ENCODE peak calls at places on chromosomes 11 and 22, in six cellular contexts. T, I, N, Y, F and P are unnamed samples.

GRCh38 chr11:105923814-105924213 is 98.2 kb downstream of the MSANTD4 start:
- DNase-seq in T (no peak), F (no peak), Y (no peak), I (no peak), N (no peak), P (no peak)

GRCh38 chr22:33853200-33854097 is 66.8 kb downstream of the LARGE1 start:
- DNase-seq in I (no peak), Y (no peak), T (peak; percentile 78), N (no peak), F (no peak), P (peak; percentile 39)

GRCh38 chr22:37557321-37558001 is 2.8 kb upstream of the CDC42EP1 start:
- DNase-seq in N (no peak), I (no peak), T (peak; percentile 76), F (no peak), Y (no peak), P (no peak)

GRCh38 chr11:121525376-121525775 is 72.6 kb upstream of the SORL1-AS1 start:
- DNase-seq in N (no peak), F (no peak), Y (no peak), T (no peak), I (no peak), P (no peak)

GRCh38 chr22:46321387-46321775 is 14.1 kb upstream of the TRMU start:
- DNase-seq in I (no peak), N (no peak), F (no peak), T (no peak), Y (no peak), P (no peak)

GRCh38 chr11:108405706-108406105 is 61.6 kb downstream of the C11orf65 start:
- DNase-seq in F (no peak), T (no peak), I (no peak), N (no peak), Y (no peak), P (no peak)

GRCh38 chr22:49356428-49356827 is 471.2 kb downstream of the BRD1 start:
- DNase-seq in N (no peak), I (no peak), Y (no peak), F (no peak), T (peak; percentile 2), P (no peak)

GRCh38 chr11:25769287-25769686 is 562.6 kb upstream of the ANO3 start:
- DNase-seq in N (no peak), T (no peak), I (no peak), F (no peak), Y (no peak), P (no peak)

GRCh38 chr11:118012083-118012669 is 26.0 kb downstream of the IL10RA start:
- DNase-seq in T (no peak), F (no peak), Y (no peak), I (no peak), N (no peak), P (no peak)

GRCh38 chr11:8729837-8730696 is 47.5 kb downstream of the RPL27A start:
- DNase-seq in T (no peak), I (no peak), F (no peak), N (no peak), Y (no peak), P (no peak)

GRCh38 chr22:20946080-20946986 is 20.7 kb upstream of the AIFM3 start:
- DNase-seq in I (no peak), N (no peak), T (no peak), Y (no peak), F (no peak), P (no peak)

GRCh38 chr11:10305262-10305963 is 540 bp downstream of the ADM start:
- DNase-seq in Y (no peak), I (no peak), T (peak; percentile 79), N (no peak), F (peak; percentile 77), P (no peak)

GRCh38 chr22:49264696-49265095 is 563.0 kb downstream of the BRD1 start:
- DNase-seq in I (no peak), Y (no peak), T (no peak), N (no peak), F (no peak), P (peak; percentile 75)

GRCh38 chr11:116276051-116277044 is 496.4 kb downstream of the BUD13 start:
- DNase-seq in I (peak; percentile 56), T (peak; percentile 71), F (no peak), Y (peak; percentile 51), N (peak; percentile 10), P (peak; percentile 91)

GRCh38 chr11:69479591-69480271 is 1.7 kb upstream of the LINC01488 start:
- DNase-seq in N (no peak), F (no peak), I (no peak), T (peak; percentile 70), Y (no peak), P (no peak)

GRCh38 chr11:19602406-19602805 is 110.2 kb upstream of the NAV2 start:
- DNase-seq in T (no peak), F (no peak), I (no peak), Y (no peak), N (no peak), P (no peak)

GRCh38 chr22:40388231-40388630 is 17.8 kb downstream of the SGSM3 start:
- DNase-seq in I (no peak), T (no peak), F (no peak), N (no peak), Y (no peak), P (no peak)

GRCh38 chr11:81869337-81870065 is 864.2 kb downstream of the FAM181B start:
- DNase-seq in F (no peak), I (peak; percentile 18), T (no peak), N (peak; percentile 81), Y (no peak), P (no peak)

GRCh38 chr11:8329336-8329735 is 65.7 kb upstream of the LMO1 start:
- DNase-seq in T (no peak), Y (no peak), N (no peak), F (no peak), I (no peak), P (no peak)

GRCh38 chr22:33781396-33781795 is 138.9 kb downstream of the LARGE1 start:
- DNase-seq in Y (no peak), F (no peak), I (no peak), N (no peak), T (no peak), P (no peak)

GRCh38 chr11:58923300-58923788 is 15.9 kb upstream of the GLYATL1 start:
- DNase-seq in F (peak; percentile 13), Y (peak; percentile 25), T (no peak), I (no peak), N (no peak), P (peak; percentile 39)

GRCh38 chr11:65150513-65151271 is 16.4 kb upstream of the SYVN1 start:
- DNase-seq in N (no peak), Y (no peak), I (no peak), T (peak; percentile 90), F (no peak), P (peak; percentile 81)

GRCh38 chr11:12142179-12142578 is 31.8 kb downstream of the MICAL2 start:
- DNase-seq in F (no peak), T (no peak), Y (no peak), N (no peak), I (no peak), P (no peak)

GRCh38 chr11:69674267-69674885 is 777 bp downstream of the LTO1 start:
- DNase-seq in F (no peak), I (no peak), N (no peak), Y (no peak), T (no peak), P (no peak)

GRCh38 chr11:72641900-72642814 is 32.1 kb downstream of the PDE2A start:
- DNase-seq in T (peak; percentile 60), I (peak; percentile 3), F (no peak), N (no peak), Y (no peak), P (peak; percentile 89)

GRCh38 chr11:111438846-111439520 is 59.9 kb upstream of the POU2AF1 start:
- DNase-seq in I (no peak), F (no peak), N (no peak), T (no peak), Y (no peak), P (no peak)

GRCh38 chr11:78649361-78650215 is 74.9 kb upstream of the NARS2 start:
- DNase-seq in F (no peak), N (no peak), I (no peak), T (peak; percentile 23), Y (no peak), P (peak; percentile 80)

GRCh38 chr11:117900720-117901440 is 24.4 kb upstream of the FXYD6 start:
- DNase-seq in Y (no peak), I (no peak), N (no peak), F (no peak), T (no peak), P (peak; percentile 61)

GRCh38 chr22:33051960-33052839 is 6.0 kb downstream of the SYN3 start:
- DNase-seq in I (no peak), N (no peak), F (no peak), T (no peak), Y (no peak), P (peak; percentile 81)

GRCh38 chr11:117805048-117805447 is 8.0 kb upstream of the DSCAML1 start:
- DNase-seq in I (no peak), N (no peak), F (no peak), Y (no peak), T (no peak), P (no peak)